ENCODE peak calls at places on chromosomes 1 and 21, in eight cellular contexts. Z is non-pigmented ciliary epithelial cell; E is foreskin fibroblast; O is WTC11; Q is activated effector memory CD4-positive, alpha-beta T cell treated with anti-CD3 and anti-CD28 coated beads, Interleukin-2, amount 50 U/mL, for 16 hours; H is midbrain; P is NCI-H1436; F is progenitor cell of endocrine pancreas. J is an unnamed sample.

GRCh38 chr1:51643362-51643761 is 26.5 kb downstream of the OSBPL9 start:
- DNase-seq in Z (no peak), E (no peak), O (no peak), Q (no peak), H (no peak), P (peak; percentile 71), F (no peak), J (no peak)

GRCh38 chr1:100517517-100517916 is 20.4 kb upstream of the GPR88 start:
- DNase-seq in Z (no peak), E (no peak), O (no peak), Q (no peak), H (no peak), P (no peak), F (no peak), J (no peak)

GRCh38 chr1:32871364-32872188 is 864 bp upstream of the FNDC5 start:
- DNase-seq in Z (no peak), E (peak; percentile 38), O (no peak), Q (peak; percentile 54), H (no peak), P (no peak), F (no peak), J (peak; percentile 65)

GRCh38 chr1:66929289-66929688 is 4.5 kb downstream of the MIER1 start:
- DNase-seq in Z (no peak), E (peak; percentile 28), O (no peak), Q (no peak), H (peak; percentile 46), P (no peak), F (no peak), J (no peak)

GRCh38 chr1:147225193-147225730 is at the start of gene FMO5:
- DNase-seq in Z (no peak), E (peak; percentile 79), O (peak; percentile 67), Q (peak; percentile 82), H (peak; percentile 45), P (peak; percentile 47), F (no peak), J (peak; percentile 83)

GRCh38 chr1:23747947-23748346 is 4.7 kb downstream of the ELOA start:
- DNase-seq in Z (no peak), E (no peak), O (no peak), Q (peak; percentile 2), H (no peak), P (no peak), F (no peak), J (no peak)

GRCh38 chr1:154727409-154727808 is 119.4 kb upstream of the ADAR start:
- DNase-seq in Z (no peak), E (no peak), O (no peak), Q (no peak), H (peak; percentile 62), P (no peak), F (no peak), J (no peak)

GRCh38 chr21:42324896-42325295 is 9.7 kb upstream of the TFF3 start:
- DNase-seq in Z (no peak), E (no peak), O (no peak), Q (peak; percentile 28), H (no peak), P (no peak), F (no peak), J (no peak)

GRCh38 chr1:153985341-153985912 is 712 bp downstream of the RAB13 start:
- DNase-seq in Z (no peak), E (peak; percentile 95), O (no peak), Q (peak; percentile 75), H (no peak), P (no peak), F (no peak), J (peak; percentile 57)

GRCh38 chr1:6464514-6464836 is 1.5 kb downstream of the TNFRSF25 start:
- DNase-seq in Z (no peak), E (no peak), O (no peak), Q (peak; percentile 84), H (peak; percentile 13), P (no peak), F (no peak), J (peak; percentile 75)

GRCh38 chr1:12052997-12053686 is 10.0 kb upstream of the TNFRSF8 start:
- DNase-seq in Z (no peak), E (no peak), O (no peak), Q (no peak), H (peak; percentile 14), P (no peak), F (no peak), J (peak; percentile 73)

GRCh38 chr1:53810497-53810896 is 27.6 kb downstream of the NDC1 start:
- DNase-seq in Z (no peak), E (no peak), O (no peak), Q (no peak), H (no peak), P (no peak), F (no peak), J (no peak)

GRCh38 chr1:94769551-94769950 is 50.6 kb upstream of the SLC44A3 start:
- DNase-seq in Z (no peak), E (no peak), O (no peak), Q (no peak), H (no peak), P (no peak), F (no peak), J (no peak)

GRCh38 chr1:209335090-209335692 is 248.3 kb upstream of the CAMK1G start:
- DNase-seq in Z (no peak), E (peak; percentile 48), O (peak; percentile 71), Q (no peak), H (no peak), P (peak; percentile 29), F (peak; percentile 14), J (peak; percentile 62)

GRCh38 chr1:184882649-184883303 is 91.5 kb downstream of the NIBAN1 start:
- DNase-seq in Z (no peak), E (no peak), O (no peak), Q (no peak), H (no peak), P (no peak), F (no peak), J (no peak)

GRCh38 chr1:78263946-78264345 is 218.2 kb downstream of the GIPC2 start:
- DNase-seq in Z (no peak), E (no peak), O (no peak), Q (no peak), H (no peak), P (no peak), F (no peak), J (no peak)

J was measured in H7.